ENCODE peak calls at places on chromosomes 12 and 14, in four cellular contexts. I is Peyer's patch, V is fibroblast of pulmonary artery, K is AG10803. W is an unnamed sample.

GRCh38 chr12:27344246-27344645 is 11.6 kb downstream of the BMAL2 start:
- DNase-seq in I (no peak), V (no peak), K (no peak), W (no peak)

GRCh38 chr14:35201066-35201465 is 78.7 kb downstream of the PRORP start:
- DNase-seq in I (peak), V (no peak), K (no peak), W (no peak)

GRCh38 chr14:84250863-84251262 is 1279.1 kb upstream of the FLRT2 start:
- DNase-seq in I (no peak), V (peak), K (no peak), W (no peak)

GRCh38 chr14:66137076-66137475 is 349.1 kb upstream of the CCDC196 start:
- DNase-seq in I (no peak), V (no peak), K (no peak), W (no peak)

GRCh38 chr12:14960548-14961465 is 594 bp downstream of the ARHGDIB start:
- DNase-seq in I (peak), V (peak), K (no peak), W (peak)

GRCh38 chr12:89566615-89567014 is 40.8 kb upstream of the POC1B start:
- DNase-seq in I (no peak), V (peak), K (no peak), W (no peak)

GRCh38 chr14:68440776-68441175 is 352.1 kb downstream of the ZFP36L1 start:
- DNase-seq in I (no peak), V (no peak), K (peak), W (no peak)

GRCh38 chr14:91888641-91889476 is 21.5 kb upstream of the TC2N start:
- DNase-seq in I (no peak), V (no peak), K (no peak), W (no peak)

GRCh38 chr12:67046062-67046461 is 223.1 kb upstream of the CAND1 start:
- DNase-seq in I (no peak), V (no peak), K (no peak), W (no peak)

GRCh38 chr12:57612711-57613426 is 1.6 kb downstream of the ARHGEF25 start:
- DNase-seq in I (no peak), V (no peak), K (no peak), W (no peak)
- TF ChIP-seq CTCF in I (no peak), V (no peak), K (no peak), W (no peak)

DNA sequence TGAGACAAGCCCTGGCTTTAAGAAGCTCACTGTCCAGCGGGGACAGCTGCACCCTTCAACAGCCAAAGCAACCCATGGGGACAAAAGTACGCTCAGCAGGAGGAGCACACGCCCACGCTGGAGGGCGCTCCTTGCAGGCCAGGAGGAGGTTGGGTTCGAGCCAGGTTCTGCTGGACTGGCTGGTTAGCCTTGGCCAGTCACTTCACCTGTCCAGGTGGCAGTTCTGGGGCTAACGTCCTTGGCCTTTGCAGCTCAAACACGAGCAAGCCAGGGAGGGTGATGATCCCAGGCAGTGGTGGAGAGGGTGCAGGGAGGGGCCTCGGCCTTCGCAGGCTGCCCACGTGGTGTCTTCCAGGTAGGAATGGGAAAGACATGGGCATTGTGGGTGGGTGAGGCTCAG is 13.1 kb downstream of the CHGA start:
- DNase-seq in I (no peak), V (no peak), K (no peak), W (no peak)
- TF ChIP-seq CTCF in I (no peak), V (no peak), K (no peak), W (no peak)

GRCh38 chr12:119230804-119231203 is 52.1 kb downstream of the HSPB8 start:
- DNase-seq in I (no peak), V (no peak), K (no peak), W (no peak)

GRCh38 chr12:119239040-119239439 is 60.3 kb downstream of the HSPB8 start:
- DNase-seq in I (no peak), V (no peak), K (no peak), W (no peak)

GRCh38 chr12:119231774-119232173 is 53.0 kb downstream of the HSPB8 start:
- DNase-seq in I (no peak), V (no peak), K (no peak), W (no peak)

GRCh38 chr12:119236372-119236771 is 57.6 kb downstream of the HSPB8 start:
- DNase-seq in I (no peak), V (no peak), K (no peak), W (no peak)

GRCh38 chr12:119235352-119235751 is 56.6 kb downstream of the HSPB8 start:
- DNase-seq in I (no peak), V (no peak), K (no peak), W (no peak)
- TF ChIP-seq CTCF in I (no peak), V (peak), K (peak), W (no peak)

DNA sequence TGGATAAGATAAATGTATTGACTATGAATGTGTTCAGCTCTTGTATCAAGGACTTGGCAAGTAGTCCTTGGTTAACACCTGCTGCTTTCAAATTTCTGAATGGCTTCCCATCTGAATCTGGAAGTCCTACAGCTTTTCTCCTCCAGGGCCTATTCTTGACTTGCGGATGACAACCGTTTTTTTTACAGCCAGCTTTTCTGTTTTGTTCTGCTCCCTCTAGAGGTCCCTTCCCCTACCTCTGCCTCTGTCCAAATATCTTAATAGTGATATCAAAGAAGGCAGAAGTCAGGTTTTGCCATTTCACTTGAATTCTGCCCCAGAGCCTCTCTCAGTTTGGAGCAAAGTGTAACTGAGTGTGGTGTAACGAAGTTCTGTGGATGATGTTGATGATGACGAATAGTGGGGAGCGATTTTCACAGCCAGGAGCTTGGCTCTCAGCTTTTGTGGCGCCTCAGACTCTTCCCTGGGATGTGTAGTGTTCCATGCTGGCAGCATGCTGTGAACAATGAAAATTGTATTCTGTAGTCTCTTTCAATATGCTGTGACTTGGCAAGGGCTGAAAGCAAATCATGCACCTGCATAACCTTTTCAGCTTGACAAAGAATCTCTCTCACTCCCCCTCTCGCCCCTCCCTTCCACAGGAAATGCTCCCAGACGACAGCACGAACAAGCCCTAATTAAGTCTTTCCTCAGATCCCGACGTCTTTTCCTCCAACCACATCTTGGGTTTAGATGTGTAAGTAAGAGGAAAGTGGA is 5.0 kb upstream of the SLC4A8 start:
- DNase-seq in I (no peak), V (peak), K (no peak), W (no peak)
- TF ChIP-seq CTCF in I (no peak), V (peak), K (no peak), W (no peak)

DNA sequence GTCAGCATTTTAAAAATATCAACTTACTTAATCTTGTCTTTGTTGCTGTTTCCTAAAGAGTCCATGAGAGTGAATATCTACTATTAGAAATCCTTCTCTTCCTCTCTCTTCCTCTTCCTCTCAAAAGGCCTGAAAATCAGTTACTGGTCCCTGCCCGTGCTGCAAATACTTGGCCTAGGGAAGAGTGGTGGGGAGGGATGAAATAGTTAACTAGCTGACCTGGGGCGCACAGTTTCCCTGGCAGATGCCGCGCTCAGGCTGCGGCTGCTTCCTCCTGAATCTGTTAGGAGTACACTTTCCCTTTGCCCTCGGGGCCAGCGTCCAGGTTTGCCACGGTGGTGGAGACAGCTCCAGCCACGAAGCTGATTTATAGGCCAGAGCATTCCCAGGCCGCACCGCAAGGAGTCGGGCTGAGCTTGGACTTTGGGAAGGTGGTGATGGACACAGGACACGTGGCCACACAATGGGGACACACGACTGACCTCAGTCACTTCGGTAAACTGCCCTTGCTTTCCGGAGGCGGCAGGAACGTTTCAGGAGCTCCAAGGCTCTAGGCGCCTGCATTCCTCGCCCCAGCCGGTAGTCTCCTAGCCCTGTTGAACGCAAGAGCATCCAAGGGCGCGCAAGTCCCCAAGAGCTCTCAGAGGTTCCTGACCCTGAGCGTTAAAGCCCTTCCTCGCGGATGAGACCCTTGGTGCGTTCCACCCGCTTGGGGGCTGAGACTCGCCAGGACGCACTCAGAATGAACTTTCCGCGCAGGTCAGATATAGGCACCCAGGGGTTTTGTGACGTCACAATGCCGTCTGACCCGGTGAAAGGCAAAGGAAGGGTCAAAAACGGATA is 7.1 kb upstream of the ASCL1 start:
- DNase-seq in I (no peak), V (no peak), K (no peak), W (no peak)
- TF ChIP-seq CTCF in I (no peak), V (no peak), K (no peak), W (no peak)

DNA sequence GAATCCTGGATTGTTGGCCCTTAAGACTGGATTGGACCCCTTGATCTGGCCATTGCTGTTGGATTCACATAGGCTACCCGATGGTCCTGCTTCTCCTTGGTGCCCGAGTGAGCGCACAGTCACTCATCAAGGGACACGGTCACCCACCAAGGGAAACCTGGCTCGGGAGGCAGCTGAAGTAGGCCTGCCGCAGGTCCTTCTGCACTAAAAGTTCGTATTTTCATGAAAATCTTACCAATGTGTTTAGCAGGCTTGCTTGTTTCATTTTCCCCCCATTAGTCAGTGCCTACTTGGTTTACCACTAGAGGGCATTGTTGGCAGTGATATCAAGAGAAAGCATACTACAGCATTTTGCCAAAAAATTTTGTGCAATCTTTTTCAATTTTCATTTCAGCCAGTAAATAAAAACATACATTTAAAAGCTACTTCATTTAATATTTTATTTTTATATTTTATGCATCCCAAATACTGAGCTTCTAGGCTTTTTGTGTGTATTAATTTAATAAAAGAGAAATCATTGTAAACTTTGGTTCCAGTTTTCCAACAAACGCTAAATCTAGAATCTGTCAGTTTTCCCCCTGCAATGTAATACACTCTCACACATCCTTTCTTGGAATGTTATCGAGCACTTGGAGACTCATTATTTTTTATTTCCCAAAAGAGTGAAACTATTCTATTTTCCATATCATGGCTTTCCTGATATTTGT is 116.7 kb downstream of the LMNTD1 start:
- DNase-seq in I (no peak), V (peak), K (peak), W (no peak)
- TF ChIP-seq CTCF in I (peak), V (peak), K (peak), W (peak)

GRCh38 chr12:76346798-76347420 is 1.3 kb downstream of the BBS10 start:
- DNase-seq in I (no peak), V (peak), K (peak), W (no peak)
- TF ChIP-seq CTCF in I (no peak), V (peak), K (peak), W (no peak)